ENCODE peak calls at places on chromosomes 16 and 17, in five cellular contexts. Z is A549, E is HepG2, K is GM12878, L is K562. B is an unnamed sample.

GRCh38 chr17:42548070-42548837 is 4.5 kb upstream of the HSD17B1 start:
- DNase-seq in Z (peak; percentile 96), E (no peak), L (no peak), K (no peak), B (peak; percentile 98)

GRCh38 chr17:50151937-50152547 is 1.6 kb upstream of the PPP1R9B start:
- DNase-seq in K (no peak), L (peak; percentile 82), E (peak; percentile 87), Z (peak; percentile 99), B (peak; percentile 96)

GRCh38 chr17:78458739-78459335 is 80.4 kb downstream of the PGS1 start:
- DNase-seq in Z (no peak), L (no peak), E (no peak), K (no peak), B (no peak)

GRCh38 chr16:5065813-5066212 is at the start of gene C16orf89:
- DNase-seq in E (no peak), Z (no peak), K (no peak), L (no peak), B (no peak)

GRCh38 chr16:48914070-48914469 is 304.1 kb upstream of the N4BP1 start:
- DNase-seq in L (no peak), K (no peak), Z (no peak), E (no peak), B (peak; percentile 75)

GRCh38 chr16:89319883-89320716 is 102.6 kb downstream of the ZNF778 start:
- DNase-seq in E (peak; percentile 64), K (peak; percentile 17), Z (peak; percentile 82), L (peak; percentile 87), B (no peak)

GRCh38 chr17:15307686-15308085 is 33.7 kb downstream of the TEKT3 start:
- DNase-seq in Z (no peak), E (no peak), L (no peak), K (no peak), B (no peak)

GRCh38 chr16:54359086-54359485 is 72.5 kb upstream of the IRX3 start:
- DNase-seq in L (no peak), K (no peak), Z (no peak), E (no peak), B (no peak)

GRCh38 chr17:62188713-62189112 is 123.6 kb upstream of the MED13 start:
- DNase-seq in L (peak; percentile 7), K (no peak), Z (peak; percentile 45), E (peak; percentile 62), B (no peak)

GRCh38 chr17:39261286-39261685 is 35.5 kb upstream of the STAC2 start:
- DNase-seq in L (peak; percentile 68), K (no peak), E (no peak), Z (no peak), B (peak; percentile 84)

GRCh38 chr16:22318690-22319358 is 21.6 kb downstream of the POLR3E start:
- DNase-seq in Z (peak; percentile 62), K (no peak), E (peak; percentile 45), L (peak; percentile 52), B (peak; percentile 77)

GRCh38 chr17:44197980-44198720 is 1.5 kb downstream of the ATXN7L3 start:
- DNase-seq in L (peak; percentile 80), K (no peak), Z (peak; percentile 75), E (no peak), B (peak; percentile 46)

GRCh38 chr16:53043986-53044571 is 8.6 kb downstream of the CHD9NB start:
- DNase-seq in E (peak; percentile 68), L (no peak), Z (no peak), K (no peak), B (peak; percentile 94)

GRCh38 chr17:16997514-16998429 is 25.9 kb upstream of the TNFRSF13B start:
- DNase-seq in Z (peak; percentile 67), L (no peak), E (no peak), K (no peak), B (no peak)

GRCh38 chr17:2253768-2254406 is 49.7 kb downstream of the SMG6 start:
- DNase-seq in E (no peak), L (no peak), Z (no peak), K (peak; percentile 90), B (no peak)

GRCh38 chr17:33929181-33929724 is 325.8 kb upstream of the CCL2 start:
- DNase-seq in K (no peak), Z (no peak), L (no peak), E (no peak), B (peak; percentile 74)

GRCh38 chr17:71118039-71118438 is 948.7 kb downstream of the KCNJ2 start:
- DNase-seq in K (no peak), Z (peak; percentile 14), E (no peak), L (no peak), B (peak; percentile 62)

GRCh38 chr16:77679901-77680300 is 42.4 kb upstream of the NUDT7 start:
- DNase-seq in L (no peak), E (no peak), K (no peak), Z (no peak), B (no peak)

GRCh38 chr17:79811036-79811887 is 14.4 kb upstream of the CBX8 start:
- DNase-seq in Z (peak; percentile 94), K (no peak), L (peak; percentile 80), E (peak; percentile 64), B (peak; percentile 65)

GRCh38 chr17:38560503-38561318 is 45.0 kb downstream of the SRCIN1 start:
- DNase-seq in Z (no peak), K (no peak), L (no peak), E (no peak), B (peak; percentile 62)

GRCh38 chr16:4874686-4875085 is 27.4 kb downstream of the UBN1 start:
- DNase-seq in K (no peak), E (no peak), Z (no peak), L (no peak), B (no peak)

GRCh38 chr17:82959242-82959930 is 119.6 kb upstream of the ZNF750 start:
- DNase-seq in L (no peak), Z (no peak), E (no peak), K (no peak), B (no peak)

GRCh38 chr17:17494499-17495447 is 1.4 kb downstream of the RASD1 start:
- DNase-seq in Z (no peak), E (no peak), K (no peak), L (no peak), B (peak; percentile 83)

GRCh38 chr17:21573961-21574610 is 118.2 kb upstream of the KCNJ18 start:
- DNase-seq in Z (no peak), E (no peak), L (no peak), K (no peak), B (no peak)

GRCh38 chr16:79847569-79847968 is 247.0 kb upstream of the MAF start:
- DNase-seq in K (no peak), L (no peak), Z (no peak), E (no peak), B (no peak)

GRCh38 chr16:14284371-14284770 is 213.3 kb downstream of the MRTFB start:
- DNase-seq in L (no peak), E (no peak), Z (no peak), K (no peak), B (peak; percentile 19)

DNA sequence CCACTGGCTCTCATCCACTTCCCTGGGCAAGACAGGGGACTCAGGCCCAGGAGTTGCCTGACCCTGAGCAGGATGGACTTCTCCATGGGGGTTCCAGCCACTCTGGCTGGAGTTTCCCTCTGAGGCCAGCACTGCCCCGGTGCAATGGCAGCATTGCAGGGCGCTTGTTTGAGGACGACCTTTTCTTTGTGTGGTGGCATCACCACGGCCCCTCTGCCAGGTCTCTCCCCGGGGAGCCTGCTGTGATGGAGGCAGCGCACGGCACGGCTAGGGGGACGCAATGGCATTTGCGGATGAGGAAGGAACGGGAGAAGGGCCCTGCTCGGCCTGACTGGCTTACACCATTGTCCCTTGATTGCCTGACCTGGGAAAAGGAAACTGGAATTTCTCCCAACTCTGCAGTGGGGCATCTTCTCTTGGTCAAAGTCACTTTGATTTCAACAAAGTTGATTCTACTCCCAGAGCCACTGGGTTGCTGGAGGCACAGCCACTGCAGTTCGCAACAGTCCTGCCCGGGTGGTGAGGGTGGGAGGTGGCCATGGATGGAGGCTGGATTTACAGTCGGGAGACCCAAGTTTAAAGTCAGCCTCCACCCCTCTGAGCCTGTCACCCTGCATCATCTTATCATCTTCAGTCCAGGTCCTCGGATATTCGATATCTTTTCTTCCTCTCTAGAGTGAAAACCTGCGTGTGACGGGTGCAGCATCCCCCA is 82.9 kb upstream of the ZNF469 start:
- DNase-seq in E (no peak), K (no peak), Z (no peak), L (no peak), B (no peak)
- TF ChIP-seq JUNB in E (no peak), K (no peak), Z (no peak), L (no peak), B (no peak)

GRCh38 chr16:68910051-68910450 is 66.7 kb downstream of the TANGO6 start:
- DNase-seq in E (no peak), K (no peak), Z (no peak), L (no peak), B (no peak)
- TF ChIP-seq JUNB in E (no peak), K (no peak), Z (no peak), L (no peak), B (no peak)

GRCh38 chr16:1942810-1943726 is at the start of gene MSRB1:
- DNase-seq in K (peak; percentile 91), L (peak; percentile 100), E (peak; percentile 98), Z (peak; percentile 97), B (peak; percentile 100)
- TF ChIP-seq JUNB in K (peak; percentile 80), L (no peak), E (no peak), Z (no peak), B (no peak)

DNA sequence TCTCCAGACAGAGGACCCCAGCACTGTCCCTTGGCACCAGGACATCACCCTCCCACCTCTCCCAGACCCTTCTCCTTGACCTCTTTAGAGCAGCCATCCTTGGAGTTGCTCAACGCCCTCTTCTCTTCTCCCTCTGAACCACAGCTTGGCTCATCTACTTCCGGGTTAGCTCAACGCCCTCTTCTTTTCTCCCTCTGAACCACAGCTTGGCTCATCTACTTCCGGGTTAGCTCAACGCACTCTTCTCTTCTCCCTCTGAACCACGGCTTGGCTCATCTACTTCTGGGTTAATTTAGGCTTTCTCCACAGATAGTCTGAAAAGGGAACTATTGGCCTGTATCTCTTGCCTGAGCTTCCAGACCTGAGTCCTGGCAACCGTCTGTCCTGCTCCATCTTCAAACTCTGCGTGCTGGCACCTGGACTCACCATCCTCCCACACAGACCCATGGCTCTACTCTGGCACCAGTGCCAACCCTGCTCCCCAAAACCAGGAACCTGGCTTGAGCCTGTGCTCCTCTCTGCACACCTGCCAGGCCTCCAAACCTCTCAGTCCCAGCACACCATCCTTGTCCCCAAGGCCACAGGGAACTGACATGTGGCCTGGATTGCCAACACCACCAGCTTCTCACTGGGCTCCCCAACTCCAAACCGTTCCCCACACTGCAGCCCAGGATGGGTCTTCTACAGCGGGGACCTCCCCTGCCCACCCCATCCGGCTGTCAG is 25.3 kb upstream of the FAAP100 start:
- DNase-seq in K (no peak), L (no peak), E (peak; percentile 73), Z (peak; percentile 68), B (no peak)
- TF ChIP-seq JUNB in K (no peak), L (no peak), E (no peak), Z (no peak), B (no peak)

DNA sequence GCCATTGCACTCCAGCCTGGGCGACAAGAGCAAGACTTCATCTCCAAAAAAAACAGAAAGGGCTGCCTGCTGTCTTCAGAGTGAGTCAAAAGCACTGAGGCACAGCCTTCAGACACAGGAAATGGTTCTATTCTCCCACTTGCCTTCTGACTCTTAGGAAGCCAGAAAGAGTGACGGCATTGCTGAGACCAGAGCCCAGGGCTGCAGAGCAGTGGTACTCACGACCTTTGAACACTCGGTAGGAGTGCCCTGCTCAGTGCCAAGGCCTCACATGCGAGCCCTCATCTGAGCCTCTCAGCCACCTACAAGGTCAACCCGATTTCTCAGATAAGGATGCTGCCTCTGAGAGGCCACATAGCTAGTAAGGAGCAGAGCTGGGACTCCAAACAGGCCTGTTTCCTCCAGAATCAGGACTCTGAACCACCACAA is 3.5 kb upstream of the ITGAE start:
- DNase-seq in K (peak; percentile 63), Z (no peak), L (no peak), E (peak; percentile 58), B (no peak)
- TF ChIP-seq JUNB in K (peak; percentile 79), Z (no peak), L (no peak), E (no peak), B (no peak)

B was measured in GM23338.